ENCODE peak calls at places on chromosomes 11 and 22, in six cellular contexts. Y is HepG2, A is GM12878, J is K562, Z is HCT116, G is H1. S is an unnamed sample.

GRCh38 chr11:112884012-112884767 is 77.0 kb upstream of the NCAM1 start:
- DNase-seq in G (no peak), A (no peak), Z (no peak), Y (no peak), J (no peak), S (no peak)

GRCh38 chr11:131685906-131686305 is 315.5 kb downstream of the NTM start:
- DNase-seq in Y (no peak), A (no peak), J (no peak), G (peak; percentile 34), Z (no peak), S (no peak)

GRCh38 chr11:44502506-44502905 is 63.0 kb upstream of the CD82 start:
- DNase-seq in Y (no peak), G (no peak), Z (no peak), A (no peak), J (no peak), S (no peak)

GRCh38 chr11:69387409-69387885 is 93.5 kb downstream of the MYEOV start:
- DNase-seq in Z (no peak), G (no peak), J (no peak), A (no peak), Y (no peak), S (no peak)

GRCh38 chr11:28702450-28702790 is 594.2 kb downstream of the METTL15 start:
- DNase-seq in Z (peak; percentile 4), G (no peak), A (no peak), J (no peak), Y (no peak), S (no peak)

GRCh38 chr22:24059121-24059520 is 48.0 kb downstream of the CABIN1 start:
- DNase-seq in J (no peak), Z (no peak), Y (no peak), A (no peak), G (no peak), S (no peak)

GRCh38 chr22:41240377-41241132 is at the start of gene CHADL:
- DNase-seq in G (no peak), J (no peak), Y (peak; percentile 58), A (no peak), Z (no peak), S (no peak)

GRCh38 chr22:46682011-46682731 is 55.9 kb downstream of the CERK start:
- DNase-seq in A (no peak), Y (no peak), J (no peak), G (no peak), Z (no peak), S (no peak)

GRCh38 chr11:71252782-71253730 is 679 bp upstream of the SHANK2 start:
- DNase-seq in A (no peak), Z (peak; percentile 48), J (no peak), Y (peak; percentile 97), G (peak; percentile 77), S (peak; percentile 86)

GRCh38 chr11:103202048-103202651 is 92.9 kb downstream of the DYNC2H1 start:
- DNase-seq in G (no peak), Y (peak; percentile 10), A (no peak), J (peak; percentile 6), Z (peak; percentile 22), S (peak; percentile 60)

GRCh38 chr11:7964261-7964660 is 986 bp downstream of the NLRP10 start:
- DNase-seq in Y (no peak), A (no peak), Z (no peak), G (no peak), J (no peak), S (no peak)

GRCh38 chr11:27291302-27291889 is 71.6 kb downstream of the CCDC34 start:
- DNase-seq in J (no peak), Y (no peak), Z (peak; percentile 15), G (no peak), A (no peak), S (peak; percentile 55)

GRCh38 chr22:31248965-31249940 is 37.2 kb downstream of the LIMK2 start:
- DNase-seq in Y (no peak), Z (no peak), A (no peak), G (no peak), J (no peak), S (peak; percentile 91)

DNA sequence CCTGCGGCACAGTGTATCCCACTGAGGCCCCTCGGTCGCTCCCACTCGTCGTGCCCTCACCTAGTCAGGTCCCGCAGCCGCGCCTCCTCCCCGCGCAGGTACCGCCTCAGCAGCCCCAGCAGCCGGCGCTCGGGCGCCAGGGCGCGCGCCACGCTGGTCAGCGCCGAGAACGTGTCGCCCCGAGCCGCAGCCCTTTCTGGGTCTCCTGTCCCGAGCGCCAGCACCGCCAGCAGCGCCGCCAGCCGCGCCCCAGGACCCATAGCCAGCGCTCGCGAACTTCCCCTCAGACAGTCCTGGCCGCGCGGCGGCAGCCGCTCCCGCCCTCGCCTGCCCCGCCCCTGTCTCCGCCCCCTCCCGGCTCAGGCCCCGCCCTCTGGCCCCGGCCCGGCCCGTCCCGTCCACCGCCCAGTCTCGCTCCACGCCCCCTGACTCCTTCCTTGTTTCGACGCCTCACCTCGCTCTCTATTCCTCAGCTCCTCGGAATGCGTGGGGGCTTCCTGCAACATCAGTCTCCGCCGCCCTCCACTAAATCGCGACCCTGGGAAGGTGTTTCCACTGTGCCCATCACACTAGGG is at the start of gene P4HA3:
- DNase-seq in Z (peak; percentile 18), Y (peak; percentile 13), G (peak; percentile 92), J (peak; percentile 93), A (no peak), S (peak; percentile 44)
- TF ChIP-seq JUND in Z (no peak), Y (no peak), G (no peak), J (no peak), A (no peak), S (no peak)

GRCh38 chr11:1817511-1817910 is 17.3 kb upstream of the SYT8 start:
- DNase-seq in G (no peak), A (no peak), Y (no peak), Z (no peak), J (no peak), S (no peak)
- TF ChIP-seq JUND in G (no peak), A (no peak), Y (no peak), Z (no peak), J (no peak), S (no peak)

GRCh38 chr11:66327171-66328035 is 8.8 kb downstream of the RIN1 start:
- DNase-seq in A (no peak), G (peak; percentile 50), J (no peak), Y (no peak), Z (no peak), S (no peak)

GRCh38 chr11:66328036-66328306 is 8.3 kb downstream of the RIN1 start:
- DNase-seq in Z (no peak), J (no peak), A (no peak), G (no peak), Y (no peak), S (no peak)

GRCh38 chr11:66329165-66329673 is 7.0 kb downstream of the RIN1 start:
- DNase-seq in G (no peak), J (no peak), Y (no peak), A (no peak), Z (no peak), S (no peak)

GRCh38 chr11:66326261-66327111 is 9.6 kb upstream of the CD248 start:
- DNase-seq in Y (no peak), G (peak; percentile 52), A (no peak), J (no peak), Z (no peak), S (no peak)

GRCh38 chr11:66328307-66329144 is 7.7 kb downstream of the RIN1 start:
- DNase-seq in J (peak; percentile 86), G (peak; percentile 94), A (no peak), Z (peak; percentile 54), Y (peak; percentile 71), S (peak; percentile 78)
- TF ChIP-seq JUND in J (peak; percentile 35), G (no peak), A (no peak), Z (no peak), Y (peak; percentile 12), S (no peak)

GRCh38 chr22:43890901-43891331 is 897 bp downstream of the PNPLA5 start:
- DNase-seq in Y (no peak), A (no peak), Z (no peak), J (no peak), G (no peak), S (no peak)
- TF ChIP-seq JUND in Y (no peak), A (no peak), Z (no peak), J (no peak), G (no peak), S (no peak)

DNA sequence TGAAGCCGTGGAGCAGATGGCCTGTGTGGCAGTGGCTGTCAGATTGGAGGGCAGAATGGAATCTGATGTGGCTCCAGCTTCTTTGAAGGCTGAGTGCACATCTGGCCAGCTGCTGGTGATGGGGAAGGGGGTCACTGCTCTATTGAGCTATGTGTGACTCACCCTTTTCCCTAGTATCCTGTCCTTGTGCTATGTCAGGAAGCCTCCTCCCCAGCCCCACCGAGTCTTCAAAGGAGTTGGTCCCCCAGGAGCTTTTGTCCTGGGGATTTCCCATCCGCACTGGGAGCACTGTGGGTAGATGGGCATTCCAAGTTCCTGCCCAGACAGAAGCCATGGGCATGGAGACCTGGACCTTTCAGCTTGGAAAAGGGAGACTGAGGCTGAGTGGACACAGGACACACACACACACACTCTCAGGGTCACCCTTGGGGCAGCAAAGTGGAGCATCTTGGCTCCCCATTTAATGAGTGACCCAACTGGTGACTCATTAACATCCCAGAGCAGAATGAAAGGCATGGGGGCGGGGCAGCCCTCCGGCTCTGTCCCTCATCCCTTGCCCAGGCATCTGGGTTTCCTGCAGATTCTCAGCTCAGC is 3.3 kb downstream of the SERPINH1 start:
- DNase-seq in A (no peak), Y (peak; percentile 57), Z (no peak), J (no peak), G (no peak), S (no peak)
- TF ChIP-seq JUND in A (no peak), Y (no peak), Z (no peak), J (peak; percentile 24), G (no peak), S (no peak)

DNA sequence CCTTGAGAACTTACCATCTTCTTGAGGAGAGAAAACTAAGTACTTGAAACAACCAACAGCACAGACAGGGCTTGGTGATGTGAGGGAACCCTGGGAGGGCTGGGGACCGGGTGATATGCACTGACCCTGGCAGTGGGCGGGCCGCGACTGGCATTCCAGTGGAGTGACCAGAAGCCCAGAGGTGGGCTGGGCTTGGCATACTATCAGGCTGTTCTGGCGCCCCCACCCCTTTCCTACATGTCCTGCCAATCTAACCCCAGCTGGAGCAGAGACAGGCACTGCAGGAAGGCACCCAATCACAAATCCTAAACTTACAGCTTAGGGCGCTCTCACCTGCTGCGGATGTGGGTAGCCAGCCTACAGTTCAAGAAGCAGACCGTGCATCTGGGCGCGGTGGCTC is 54.0 kb upstream of the GCAT start:
- DNase-seq in Z (no peak), Y (no peak), J (no peak), A (no peak), G (no peak), S (no peak)
- TF ChIP-seq JUND in Z (no peak), Y (no peak), J (no peak), A (no peak), G (no peak), S (no peak)

GRCh38 chr11:119993732-119994131 is 144.2 kb downstream of the TRIM29 start:
- DNase-seq in J (no peak), G (no peak), Z (no peak), Y (no peak), A (no peak), S (no peak)
- TF ChIP-seq JUND in J (no peak), G (no peak), Z (no peak), Y (no peak), A (no peak), S (no peak)

S was measured in T47D.